ENCODE peak calls at places on chromosomes 6 and 20, in five cellular contexts. O is astrocyte of the spinal cord, H is KBM-7, Y is left ventricle myocardium inferior, I is A673. V is an unnamed sample.

GRCh38 chr6:131163886-131164285 is 28.6 kb downstream of the AKAP7 start:
- DNase-seq in I (no peak), Y (no peak), H (no peak), O (no peak), V (no peak)

GRCh38 chr20:32130352-32130751 is 20.8 kb downstream of the TM9SF4 start:
- DNase-seq in H (no peak), Y (no peak), O (no peak), I (no peak), V (no peak)

GRCh38 chr20:23235173-23236027 is 115.2 kb upstream of the NXT1 start:
- DNase-seq in O (peak), Y (peak), I (peak), H (peak), V (no peak)

GRCh38 chr20:272718-273117 is 15.2 kb downstream of the DEFB132 start:
- DNase-seq in H (no peak), I (no peak), O (no peak), Y (no peak), V (no peak)

GRCh38 chr6:46521464-46521971 is 30.3 kb upstream of the RCAN2 start:
- DNase-seq in O (peak), I (no peak), H (no peak), Y (no peak), V (no peak)

GRCh38 chr20:43541214-43541613 is 17.6 kb upstream of the SGK2 start:
- DNase-seq in Y (no peak), O (no peak), I (no peak), H (no peak), V (no peak)

GRCh38 chr6:146543211-146543939 is at the start of gene RAB32:
- DNase-seq in H (peak), I (peak), O (peak), Y (peak), V (no peak)

GRCh38 chr6:154615483-154616025 is 105.1 kb upstream of the CNKSR3 start:
- DNase-seq in O (peak), H (peak), Y (peak), I (peak), V (no peak)

GRCh38 chr20:43868091-43868490 is 46.6 kb upstream of the TOX2 start:
- DNase-seq in H (no peak), I (no peak), Y (no peak), O (no peak), V (no peak)

GRCh38 chr20:43710370-43711044 is 16.3 kb downstream of the GTSF1L start:
- DNase-seq in I (no peak), H (no peak), Y (no peak), O (no peak), V (no peak)

GRCh38 chr20:39661833-39662232 is 699.7 kb downstream of the DHX35 start:
- DNase-seq in I (peak), H (no peak), Y (no peak), O (peak), V (no peak)

GRCh38 chr6:36968266-36968977 is 13.9 kb downstream of the PI16 start:
- DNase-seq in O (no peak), H (no peak), I (no peak), Y (peak), V (no peak)

GRCh38 chr20:59835448-59836395 is 97.7 kb downstream of the SYCP2 start:
- DNase-seq in I (peak), Y (peak), H (no peak), O (peak), V (no peak)

GRCh38 chr6:122286512-122286911 is 112.9 kb upstream of the HSF2 start:
- DNase-seq in Y (no peak), O (no peak), H (no peak), I (peak), V (no peak)

GRCh38 chr20:62691485-62691884 is 17.2 kb upstream of the NTSR1 start:
- DNase-seq in Y (no peak), H (no peak), I (peak), O (no peak), V (no peak)

GRCh38 chr6:113558966-113559365 is 298.2 kb upstream of the MARCKS start:
- DNase-seq in I (peak), O (peak), Y (no peak), H (no peak), V (no peak)

GRCh38 chr6:106870069-106870468 is 104.5 kb downstream of the CD24 start:
- DNase-seq in O (peak), H (no peak), Y (no peak), I (no peak), V (no peak)

GRCh38 chr6:87945966-87946365 is 101.7 kb upstream of the SPACA1 start:
- DNase-seq in O (no peak), Y (no peak), H (no peak), I (no peak), V (no peak)

V was measured in effector memory CD4-positive, alpha-beta T cell.